ENCODE peak calls at places on chromosome 16, in five cellular contexts. N is left colon, Z is mucosa of gallbladder, V is psoas muscle, I is GM04503. Q is an unnamed sample.
A peak's percentile ranks its signal among the peaks of the same experiment; 100 is the strongest.

GRCh38 chr16:66511615-66512500 is 38.1 kb downstream of the TK2 start:
- DNase-seq in I (peak; percentile 71), V (no peak), N (no peak), Z (peak; percentile 73), Q (no peak)

GRCh38 chr16:13923703-13924298 is 3.8 kb downstream of the ERCC4 start:
- DNase-seq in I (no peak), V (no peak), N (no peak), Z (no peak), Q (no peak)

GRCh38 chr16:30786115-30786935 is 680 bp downstream of the ZNF629 start:
- DNase-seq in I (no peak), V (peak; percentile 41), N (peak; percentile 52), Z (no peak), Q (peak; percentile 35)

GRCh38 chr16:67283826-67284555 is 4.7 kb downstream of the PLEKHG4 start:
- DNase-seq in N (no peak), I (no peak), V (no peak), Z (no peak), Q (no peak)

GRCh38 chr16:9092963-9093477 is 1.6 kb downstream of the HAPSTR1 start:
- DNase-seq in V (peak; percentile 36), I (no peak), N (peak; percentile 47), Z (no peak), Q (peak; percentile 54)

GRCh38 chr16:1144476-1145382 is 8.2 kb upstream of the CACNA1H start:
- DNase-seq in Z (no peak), I (no peak), V (no peak), N (no peak), Q (peak; percentile 35)

GRCh38 chr16:20799599-20799998 is 6.7 kb downstream of the ERI2 start:
- DNase-seq in I (no peak), V (no peak), Z (no peak), N (no peak), Q (no peak)

GRCh38 chr16:27229891-27230470 is 26.7 kb downstream of the KDM8 start:
- DNase-seq in Z (no peak), V (no peak), N (no peak), I (no peak), Q (no peak)

GRCh38 chr16:84790291-84790690 is 29.5 kb upstream of the CRISPLD2 start:
- DNase-seq in V (no peak), Z (no peak), I (no peak), N (no peak), Q (no peak)

GRCh38 chr16:71499775-71500364 is 10.7 kb upstream of the ZNF19 start:
- DNase-seq in Z (peak; percentile 42), I (no peak), N (peak; percentile 15), V (no peak), Q (peak; percentile 48)

GRCh38 chr16:80899804-80900592 is 95.6 kb upstream of the CDYL2 start:
- DNase-seq in N (peak; percentile 75), V (peak; percentile 67), I (no peak), Z (peak; percentile 64), Q (peak; percentile 88)

GRCh38 chr16:17224350-17224749 is 246.4 kb downstream of the XYLT1 start:
- DNase-seq in I (no peak), Z (no peak), N (no peak), V (no peak), Q (no peak)

GRCh38 chr16:68893710-68894705 is 50.7 kb downstream of the TANGO6 start:
- DNase-seq in Z (no peak), N (peak; percentile 52), V (no peak), I (no peak), Q (peak; percentile 53)

GRCh38 chr16:52068447-52069074 is 478.4 kb downstream of the TOX3 start:
- DNase-seq in V (no peak), Z (peak; percentile 38), N (peak; percentile 17), I (no peak), Q (peak; percentile 57)

GRCh38 chr16:46555981-46556380 is 65.2 kb downstream of the SHCBP1 start:
- DNase-seq in V (no peak), N (no peak), I (no peak), Z (no peak), Q (no peak)

GRCh38 chr16:67207857-67208524 is 9.1 kb downstream of the ELMO3 start:
- DNase-seq in V (peak; percentile 66), I (no peak), N (no peak), Z (no peak), Q (no peak)

GRCh38 chr16:51155199-51155607 is 4.1 kb upstream of the SALL1 start:
- DNase-seq in Z (no peak), N (no peak), V (no peak), I (no peak), Q (no peak)

GRCh38 chr16:29806096-29806579 is at the start of gene MAZ:
- DNase-seq in Z (no peak), V (peak; percentile 82), N (peak; percentile 80), I (no peak), Q (peak; percentile 95)

GRCh38 chr16:24685539-24686432 is 43.7 kb upstream of the TNRC6A start:
- DNase-seq in Z (peak; percentile 68), N (peak; percentile 37), I (peak; percentile 68), V (peak; percentile 64), Q (peak; percentile 76)

GRCh38 chr16:2860826-2861567 is 3.0 kb upstream of the PRSS22 start:
- DNase-seq in N (no peak), V (no peak), Z (no peak), I (no peak), Q (no peak)

GRCh38 chr16:66918803-66919568 is at the start of gene CDH16:
- DNase-seq in I (no peak), V (no peak), Z (peak; percentile 45), N (no peak), Q (no peak)

GRCh38 chr16:85390511-85391174 is 222.5 kb upstream of the GSE1 start:
- DNase-seq in N (peak; percentile 88), I (peak; percentile 71), V (peak; percentile 88), Z (peak; percentile 89), Q (peak; percentile 41)

GRCh38 chr16:31461201-31461920 is 2.1 kb downstream of the ARMC5 start:
- DNase-seq in N (no peak), Z (no peak), V (no peak), I (no peak), Q (no peak)

GRCh38 chr16:4123617-4124300 is 7.5 kb upstream of the ADCY9 start:
- DNase-seq in Z (no peak), I (no peak), V (no peak), N (no peak), Q (no peak)

GRCh38 chr16:1146409-1146808 is 6.5 kb upstream of the CACNA1H start:
- DNase-seq in I (no peak), V (no peak), N (no peak), Z (no peak), Q (no peak)

GRCh38 chr16:29876186-29876577 is 13.2 kb upstream of the CDIPT start:
- DNase-seq in N (no peak), I (no peak), Z (no peak), V (no peak), Q (no peak)

GRCh38 chr16:48123104-48123788 is 32.5 kb downstream of the ABCC12 start:
- DNase-seq in N (no peak), Z (no peak), I (peak; percentile 97), V (peak; percentile 30), Q (no peak)

GRCh38 chr16:72291531-72291981 is 119.6 kb upstream of the PMFBP1 start:
- DNase-seq in V (no peak), I (peak; percentile 98), Z (no peak), N (no peak), Q (no peak)

GRCh38 chr16:80552277-80552676 is 11.5 kb downstream of the DYNLRB2 start:
- DNase-seq in I (no peak), V (no peak), N (no peak), Z (no peak), Q (no peak)

Q was measured in body of pancreas.